ENCODE peak calls at places on chromosomes 12 and 14, in four cellular contexts. One of them, this sample, is unnamed.

GRCh38 chr14:100004392-100004791 is 60.8 kb upstream of the EVL start:
- DNase-seq in activated gamma-delta T cell: no peak
- DNase-seq in T-cell: no peak
- DNase-seq in mesothelial cell of epicardium: no peak
- DNase-seq in this sample: no peak

GRCh38 chr12:16585781-16586180 is 20.2 kb downstream of the LMO3 start:
- DNase-seq in activated gamma-delta T cell: no peak
- DNase-seq in T-cell: no peak
- DNase-seq in mesothelial cell of epicardium: no peak
- DNase-seq in this sample: no peak

GRCh38 chr12:132952371-132953162 is 3.5 kb downstream of the ZNF605 start:
- DNase-seq in activated gamma-delta T cell: no peak
- DNase-seq in T-cell: no peak
- DNase-seq in mesothelial cell of epicardium: no peak
- DNase-seq in this sample: no peak

GRCh38 chr12:121894633-121895032 is 6.0 kb downstream of the PSMD9 start:
- DNase-seq in activated gamma-delta T cell: no peak
- DNase-seq in T-cell: no peak
- DNase-seq in mesothelial cell of epicardium: no peak
- DNase-seq in this sample: no peak

GRCh38 chr14:59321184-59321952 is 132.9 kb downstream of the DAAM1 start:
- DNase-seq in activated gamma-delta T cell: no peak
- DNase-seq in T-cell: no peak
- DNase-seq in mesothelial cell of epicardium: no peak
- DNase-seq in this sample: no peak

GRCh38 chr12:104790296-104791125 is 167.6 kb downstream of the SLC41A2 start:
- DNase-seq in activated gamma-delta T cell: no peak
- DNase-seq in T-cell: peak; percentile 13
- DNase-seq in mesothelial cell of epicardium: no peak
- DNase-seq in this sample: no peak

GRCh38 chr12:50313256-50313931 is 30.1 kb upstream of the LIMA1 start:
- DNase-seq in activated gamma-delta T cell: no peak
- DNase-seq in T-cell: no peak
- DNase-seq in mesothelial cell of epicardium: no peak
- DNase-seq in this sample: no peak

GRCh38 chr14:22463763-22464173 is 125.3 kb downstream of the DAD1 start:
- DNase-seq in activated gamma-delta T cell: no peak
- DNase-seq in T-cell: no peak
- DNase-seq in mesothelial cell of epicardium: no peak
- DNase-seq in this sample: no peak

GRCh38 chr14:56180754-56181542 is 62.7 kb downstream of the PELI2 start:
- DNase-seq in activated gamma-delta T cell: no peak
- DNase-seq in T-cell: no peak
- DNase-seq in mesothelial cell of epicardium: no peak
- DNase-seq in this sample: no peak

GRCh38 chr12:104372048-104372720 is 68.6 kb downstream of the EID3 start:
- DNase-seq in activated gamma-delta T cell: no peak
- DNase-seq in T-cell: peak; percentile 20
- DNase-seq in mesothelial cell of epicardium: no peak
- DNase-seq in this sample: no peak